ENCODE peak calls at places on chromosome 11, in ten cellular contexts. One of them, this sample, is unnamed.
A peak's percentile ranks its signal among the peaks of the same experiment; 100 is the strongest.

GRCh38 chr11:118650366-118650765 is 29.1 kb downstream of the TREH start:
- DNase-seq in uterus: no peak
- DNase-seq in pancreas: no peak
- DNase-seq in brain microvascular endothelial cell: no peak
- DNase-seq in ovary: no peak
- DNase-seq in lung: no peak
- DNase-seq in DND-41: no peak
- DNase-seq in heart right ventricle: no peak
- DNase-seq in astrocyte: no peak
- DNase-seq in GM23338: no peak
- DNase-seq in this sample: peak; percentile 43

GRCh38 chr11:48058064-48058463 is 77.7 kb downstream of the PTPRJ start:
- DNase-seq in ovary: no peak
- DNase-seq in lung: no peak
- DNase-seq in pancreas: no peak
- DNase-seq in uterus: no peak
- DNase-seq in heart right ventricle: no peak
- DNase-seq in brain microvascular endothelial cell: no peak
- DNase-seq in DND-41: no peak
- DNase-seq in astrocyte: no peak
- DNase-seq in GM23338: no peak
- DNase-seq in this sample: no peak

GRCh38 chr11:122367809-122368231 is 251.8 kb upstream of the BLID start:
- DNase-seq in heart right ventricle: peak; percentile 46
- DNase-seq in astrocyte: peak; percentile 77
- DNase-seq in uterus: peak; percentile 41
- DNase-seq in brain microvascular endothelial cell: peak; percentile 1
- DNase-seq in GM23338: no peak
- DNase-seq in DND-41: no peak
- DNase-seq in ovary: peak; percentile 18
- DNase-seq in lung: no peak
- DNase-seq in pancreas: peak; percentile 31
- DNase-seq in this sample: no peak

GRCh38 chr11:122202951-122203456 is 87.0 kb upstream of the BLID start:
- DNase-seq in brain microvascular endothelial cell: peak; percentile 69
- DNase-seq in DND-41: peak; percentile 30
- DNase-seq in lung: peak; percentile 70
- DNase-seq in astrocyte: peak; percentile 65
- DNase-seq in heart right ventricle: peak; percentile 66
- DNase-seq in uterus: peak; percentile 71
- DNase-seq in pancreas: peak; percentile 69
- DNase-seq in ovary: peak; percentile 83
- DNase-seq in GM23338: peak; percentile 86
- DNase-seq in this sample: peak; percentile 86

GRCh38 chr11:121654506-121655480 is 202.0 kb upstream of the SORL1-AS1 start:
- DNase-seq in uterus: no peak
- DNase-seq in brain microvascular endothelial cell: no peak
- DNase-seq in ovary: no peak
- DNase-seq in heart right ventricle: no peak
- DNase-seq in pancreas: peak; percentile 27
- DNase-seq in lung: peak; percentile 36
- DNase-seq in GM23338: no peak
- DNase-seq in astrocyte: no peak
- DNase-seq in DND-41: no peak
- DNase-seq in this sample: no peak

GRCh38 chr11:128634395-128634794 is 47.0 kb upstream of the ETS1 start:
- DNase-seq in uterus: no peak
- DNase-seq in astrocyte: no peak
- DNase-seq in brain microvascular endothelial cell: no peak
- DNase-seq in GM23338: no peak
- DNase-seq in pancreas: no peak
- DNase-seq in DND-41: no peak
- DNase-seq in lung: no peak
- DNase-seq in heart right ventricle: no peak
- DNase-seq in ovary: no peak
- DNase-seq in this sample: no peak

GRCh38 chr11:119091966-119092879 is 7.5 kb downstream of the HMBS start:
- DNase-seq in astrocyte: no peak
- DNase-seq in heart right ventricle: no peak
- DNase-seq in GM23338: no peak
- DNase-seq in brain microvascular endothelial cell: no peak
- DNase-seq in DND-41: peak; percentile 37
- DNase-seq in lung: peak; percentile 49
- DNase-seq in uterus: no peak
- DNase-seq in ovary: no peak
- DNase-seq in pancreas: no peak
- DNase-seq in this sample: no peak

GRCh38 chr11:94218372-94218771 is 86.0 kb upstream of the IZUMO1R start:
- DNase-seq in brain microvascular endothelial cell: no peak
- DNase-seq in heart right ventricle: no peak
- DNase-seq in uterus: no peak
- DNase-seq in lung: no peak
- DNase-seq in astrocyte: no peak
- DNase-seq in pancreas: no peak
- DNase-seq in DND-41: peak; percentile 8
- DNase-seq in ovary: no peak
- DNase-seq in GM23338: no peak
- DNase-seq in this sample: no peak

GRCh38 chr11:76787911-76788596 is 4.9 kb downstream of the TSKU start:
- DNase-seq in pancreas: no peak
- DNase-seq in DND-41: no peak
- DNase-seq in brain microvascular endothelial cell: no peak
- DNase-seq in astrocyte: no peak
- DNase-seq in GM23338: no peak
- DNase-seq in heart right ventricle: no peak
- DNase-seq in ovary: peak; percentile 64
- DNase-seq in lung: no peak
- DNase-seq in uterus: peak; percentile 51
- DNase-seq in this sample: peak; percentile 71

GRCh38 chr11:113591122-113591521 is 115.0 kb downstream of the TMPRSS5 start:
- DNase-seq in pancreas: no peak
- DNase-seq in GM23338: no peak
- DNase-seq in ovary: no peak
- DNase-seq in heart right ventricle: no peak
- DNase-seq in uterus: no peak
- DNase-seq in astrocyte: no peak
- DNase-seq in DND-41: no peak
- DNase-seq in brain microvascular endothelial cell: no peak
- DNase-seq in lung: no peak
- DNase-seq in this sample: no peak

GRCh38 chr11:132184079-132184478 is 813.7 kb downstream of the NTM start:
- DNase-seq in DND-41: no peak
- DNase-seq in GM23338: peak; percentile 11
- DNase-seq in pancreas: no peak
- DNase-seq in ovary: no peak
- DNase-seq in heart right ventricle: no peak
- DNase-seq in lung: no peak
- DNase-seq in brain microvascular endothelial cell: no peak
- DNase-seq in astrocyte: no peak
- DNase-seq in uterus: no peak
- DNase-seq in this sample: no peak

GRCh38 chr11:10051868-10052586 is 242.0 kb downstream of the SBF2 start:
- DNase-seq in uterus: no peak
- DNase-seq in ovary: no peak
- DNase-seq in astrocyte: peak; percentile 52
- DNase-seq in heart right ventricle: no peak
- DNase-seq in lung: no peak
- DNase-seq in DND-41: no peak
- DNase-seq in pancreas: no peak
- DNase-seq in brain microvascular endothelial cell: no peak
- DNase-seq in GM23338: no peak
- DNase-seq in this sample: no peak

GRCh38 chr11:33475999-33476398 is 218.8 kb downstream of the HIPK3 start:
- DNase-seq in GM23338: no peak
- DNase-seq in lung: no peak
- DNase-seq in astrocyte: peak; percentile 60
- DNase-seq in ovary: no peak
- DNase-seq in pancreas: peak; percentile 55
- DNase-seq in heart right ventricle: peak; percentile 26
- DNase-seq in uterus: peak; percentile 18
- DNase-seq in DND-41: no peak
- DNase-seq in brain microvascular endothelial cell: peak; percentile 58
- DNase-seq in this sample: no peak

GRCh38 chr11:41113160-41113559 is 346.3 kb downstream of the LRRC4C start:
- DNase-seq in astrocyte: no peak
- DNase-seq in ovary: no peak
- DNase-seq in GM23338: no peak
- DNase-seq in pancreas: no peak
- DNase-seq in lung: no peak
- DNase-seq in brain microvascular endothelial cell: no peak
- DNase-seq in uterus: no peak
- DNase-seq in heart right ventricle: no peak
- DNase-seq in DND-41: no peak
- DNase-seq in this sample: no peak

GRCh38 chr11:95299078-95299611 is 68.1 kb upstream of the SESN3 start:
- DNase-seq in GM23338: no peak
- DNase-seq in ovary: no peak
- DNase-seq in heart right ventricle: no peak
- DNase-seq in pancreas: no peak
- DNase-seq in DND-41: no peak
- DNase-seq in uterus: no peak
- DNase-seq in astrocyte: peak; percentile 81
- DNase-seq in brain microvascular endothelial cell: no peak
- DNase-seq in lung: no peak
- DNase-seq in this sample: no peak

GRCh38 chr11:3644817-3645235 is at the start of gene ART1:
- DNase-seq in brain microvascular endothelial cell: no peak
- DNase-seq in uterus: peak; percentile 27
- DNase-seq in GM23338: no peak
- DNase-seq in lung: no peak
- DNase-seq in DND-41: no peak
- DNase-seq in heart right ventricle: peak; percentile 53
- DNase-seq in pancreas: no peak
- DNase-seq in ovary: no peak
- DNase-seq in astrocyte: no peak
- DNase-seq in this sample: no peak

GRCh38 chr11:19101803-19102520 is 15.0 kb upstream of the ZDHHC13 start:
- DNase-seq in ovary: no peak
- DNase-seq in DND-41: no peak
- DNase-seq in brain microvascular endothelial cell: no peak
- DNase-seq in lung: no peak
- DNase-seq in astrocyte: peak; percentile 18
- DNase-seq in GM23338: no peak
- DNase-seq in uterus: no peak
- DNase-seq in pancreas: no peak
- DNase-seq in heart right ventricle: no peak
- DNase-seq in this sample: no peak

GRCh38 chr11:93013646-93014045 is 44.2 kb downstream of the MTNR1B start:
- DNase-seq in pancreas: no peak
- DNase-seq in astrocyte: no peak
- DNase-seq in ovary: no peak
- DNase-seq in uterus: no peak
- DNase-seq in heart right ventricle: no peak
- DNase-seq in brain microvascular endothelial cell: no peak
- DNase-seq in GM23338: no peak
- DNase-seq in lung: no peak
- DNase-seq in DND-41: no peak
- DNase-seq in this sample: no peak

GRCh38 chr11:93020248-93021088 is 51.0 kb downstream of the MTNR1B start:
- DNase-seq in brain microvascular endothelial cell: peak; percentile 43
- DNase-seq in DND-41: no peak
- DNase-seq in heart right ventricle: no peak
- DNase-seq in lung: no peak
- DNase-seq in pancreas: no peak
- DNase-seq in GM23338: no peak
- DNase-seq in uterus: peak; percentile 64
- DNase-seq in ovary: no peak
- DNase-seq in astrocyte: peak; percentile 90
- DNase-seq in this sample: no peak

GRCh38 chr11:93016595-93016994 is 47.1 kb downstream of the MTNR1B start:
- DNase-seq in brain microvascular endothelial cell: no peak
- DNase-seq in ovary: no peak
- DNase-seq in heart right ventricle: no peak
- DNase-seq in DND-41: no peak
- DNase-seq in GM23338: no peak
- DNase-seq in uterus: no peak
- DNase-seq in pancreas: no peak
- DNase-seq in lung: no peak
- DNase-seq in astrocyte: no peak
- DNase-seq in this sample: no peak

GRCh38 chr11:93017821-93018690 is 48.6 kb downstream of the MTNR1B start:
- DNase-seq in GM23338: peak; percentile 44
- DNase-seq in heart right ventricle: no peak
- DNase-seq in lung: no peak
- DNase-seq in pancreas: no peak
- DNase-seq in astrocyte: peak; percentile 75
- DNase-seq in uterus: no peak
- DNase-seq in DND-41: no peak
- DNase-seq in ovary: no peak
- DNase-seq in brain microvascular endothelial cell: no peak
- DNase-seq in this sample: no peak
- TF ChIP-seq CTCF in GM23338: peak; percentile 30
- TF ChIP-seq CTCF in heart right ventricle: no peak
- TF ChIP-seq CTCF in lung: no peak
- TF ChIP-seq CTCF in pancreas: no peak
- TF ChIP-seq CTCF in astrocyte: no peak
- TF ChIP-seq CTCF in uterus: no peak
- TF ChIP-seq CTCF in DND-41: no peak
- TF ChIP-seq CTCF in ovary: no peak
- TF ChIP-seq CTCF in brain microvascular endothelial cell: peak; percentile 25
- TF ChIP-seq CTCF in this sample: no peak

GRCh38 chr11:61446211-61446651 is 16.3 kb downstream of the SDHAF2 start:
- DNase-seq in lung: peak; percentile 89
- DNase-seq in DND-41: peak; percentile 58
- DNase-seq in astrocyte: peak; percentile 90
- DNase-seq in uterus: peak; percentile 85
- DNase-seq in brain microvascular endothelial cell: peak; percentile 97
- DNase-seq in heart right ventricle: peak; percentile 89
- DNase-seq in GM23338: peak; percentile 95
- DNase-seq in pancreas: peak; percentile 86
- DNase-seq in ovary: peak; percentile 88
- DNase-seq in this sample: peak; percentile 91
- H3K27ac ChIP-seq in lung: no peak overlapping the region
- H3K27ac ChIP-seq in DND-41: no peak overlapping the region
- H3K27ac ChIP-seq in astrocyte: peak overlapping the region; percentile 49
- H3K27ac ChIP-seq in uterus: peak overlapping the region; percentile 43
- H3K27ac ChIP-seq in brain microvascular endothelial cell: peak overlapping the region; percentile 44
- H3K27ac ChIP-seq in heart right ventricle: no peak overlapping the region
- H3K27ac ChIP-seq in GM23338: peak overlapping the region; percentile 81
- H3K27ac ChIP-seq in pancreas: no peak overlapping the region
- H3K27ac ChIP-seq in ovary: no peak overlapping the region
- H3K27ac ChIP-seq in this sample: peak overlapping the region; percentile 43

GRCh38 chr11:11461473-11461872 is 108.4 kb upstream of the CSNK2A3 start:
- DNase-seq in heart right ventricle: no peak
- DNase-seq in uterus: no peak
- DNase-seq in astrocyte: no peak
- DNase-seq in GM23338: no peak
- DNase-seq in pancreas: no peak
- DNase-seq in brain microvascular endothelial cell: no peak
- DNase-seq in ovary: no peak
- DNase-seq in DND-41: no peak
- DNase-seq in lung: no peak
- DNase-seq in this sample: no peak
- H3K4me3 ChIP-seq in heart right ventricle: no peak overlapping the region
- H3K4me3 ChIP-seq in uterus: no peak overlapping the region
- H3K4me3 ChIP-seq in astrocyte: no peak overlapping the region
- H3K4me3 ChIP-seq in GM23338: no peak overlapping the region
- H3K4me3 ChIP-seq in pancreas: no peak overlapping the region
- H3K4me3 ChIP-seq in brain microvascular endothelial cell: no peak overlapping the region
- H3K4me3 ChIP-seq in ovary: no peak overlapping the region
- H3K4me3 ChIP-seq in DND-41: no peak overlapping the region
- H3K4me3 ChIP-seq in lung: no peak overlapping the region
- H3K4me3 ChIP-seq in this sample: peak overlapping the region; percentile 31

GRCh38 chr11:777288-778255 is at the start of gene GATD1:
- DNase-seq in DND-41: peak; percentile 93
- DNase-seq in lung: peak; percentile 93
- DNase-seq in brain microvascular endothelial cell: peak; percentile 74
- DNase-seq in pancreas: peak; percentile 94
- DNase-seq in astrocyte: peak; percentile 53
- DNase-seq in heart right ventricle: peak; percentile 90
- DNase-seq in ovary: peak; percentile 93
- DNase-seq in uterus: peak; percentile 87
- DNase-seq in GM23338: peak; percentile 93
- DNase-seq in this sample: peak; percentile 91
- TF ChIP-seq CTCF in DND-41: peak; percentile 6
- TF ChIP-seq CTCF in lung: no peak
- TF ChIP-seq CTCF in brain microvascular endothelial cell: no peak
- TF ChIP-seq CTCF in pancreas: no peak
- TF ChIP-seq CTCF in astrocyte: no peak
- TF ChIP-seq CTCF in heart right ventricle: no peak
- TF ChIP-seq CTCF in ovary: no peak
- TF ChIP-seq CTCF in uterus: peak; percentile 13
- TF ChIP-seq CTCF in GM23338: no peak
- TF ChIP-seq CTCF in this sample: no peak